ENCODE peak calls at places on chromosomes 2 and 18, in ten cellular contexts. L, T, M, F, E, Y, V, H, D and W are unnamed samples.
A peak's percentile ranks its signal among the peaks of the same experiment; 100 is the strongest.

GRCh38 chr2:45836316-45836715 is 184.8 kb downstream of the PRKCE start:
- DNase-seq in L (no peak), T (no peak), M (no peak), F (no peak), E (no peak), Y (no peak), V (no peak), H (peak; percentile 94), D (no peak), W (no peak)

GRCh38 chr2:167898297-167898696 is 349.1 kb downstream of the STK39 start:
- DNase-seq in L (no peak), T (no peak), M (no peak), F (no peak), E (no peak), Y (no peak), V (no peak), H (no peak), D (no peak), W (no peak)

GRCh38 chr18:28541276-28541930 is 364.5 kb upstream of the CDH2 start:
- DNase-seq in L (no peak), T (no peak), M (no peak), F (no peak), E (peak; percentile 6), Y (no peak), V (no peak), H (no peak), D (no peak), W (peak; percentile 2)

GRCh38 chr2:216802516-216803265 is 57.2 kb downstream of the TNP1 start:
- DNase-seq in L (no peak), T (no peak), M (no peak), F (no peak), E (no peak), Y (no peak), V (no peak), H (no peak), D (no peak), W (no peak)

GRCh38 chr2:190051223-190051622 is 11.3 kb downstream of the MSTN start:
- DNase-seq in L (no peak), T (no peak), M (no peak), F (no peak), E (no peak), Y (no peak), V (no peak), H (no peak), D (no peak), W (no peak)

GRCh38 chr18:1488957-1489356 is 584.3 kb downstream of the ADCYAP1 start:
- DNase-seq in L (no peak), T (no peak), M (no peak), F (no peak), E (no peak), Y (no peak), V (no peak), H (no peak), D (no peak), W (no peak)

GRCh38 chr2:9556121-9556869 is 665 bp upstream of the ADAM17 start:
- DNase-seq in L (no peak), T (no peak), M (no peak), F (no peak), E (peak; percentile 42), Y (peak; percentile 24), V (no peak), H (peak; percentile 78), D (no peak), W (peak; percentile 48)

GRCh38 chr18:79947881-79948610 is 3.4 kb downstream of the SLC66A2 start:
- DNase-seq in L (peak; percentile 59), T (no peak), M (no peak), F (no peak), E (no peak), Y (no peak), V (no peak), H (no peak), D (no peak), W (peak; percentile 66)

GRCh38 chr2:32838418-32838817 is 108.3 kb upstream of the LTBP1 start:
- DNase-seq in L (no peak), T (no peak), M (no peak), F (no peak), E (no peak), Y (no peak), V (no peak), H (peak; percentile 54), D (no peak), W (no peak)

GRCh38 chr18:54296017-54296416 is 26.7 kb downstream of the POLI start:
- DNase-seq in L (no peak), T (no peak), M (no peak), F (no peak), E (peak; percentile 41), Y (peak; percentile 28), V (no peak), H (no peak), D (no peak), W (no peak)

GRCh38 chr2:205612661-205613060 is 69.6 kb upstream of the NRP2 start:
- DNase-seq in L (peak; percentile 64), T (peak; percentile 75), M (no peak), F (no peak), E (peak; percentile 11), Y (no peak), V (no peak), H (no peak), D (no peak), W (no peak)

GRCh38 chr2:122062506-122062905 is 307.1 kb downstream of the TSN start:
- DNase-seq in L (no peak), T (no peak), M (no peak), F (no peak), E (no peak), Y (no peak), V (no peak), H (no peak), D (no peak), W (no peak)